ENCODE peak calls at places on chromosomes 16 and 17, in nine cellular contexts. T, D, X, M, B, O, C, P and I are unnamed samples.

GRCh38 chr17:58756246-58757161 is 850 bp downstream of the PPM1E start:
- DNase-seq in T (no peak), D (no peak), X (peak; percentile 8), M (no peak), B (no peak), O (no peak), C (no peak), P (no peak), I (no peak)

GRCh38 chr17:9273334-9274118 is 252.2 kb downstream of the NTN1 start:
- DNase-seq in T (no peak), D (no peak), X (peak; percentile 72), M (peak; percentile 18), B (no peak), O (no peak), C (no peak), P (no peak), I (no peak)

GRCh38 chr17:49753959-49754391 is 10.0 kb downstream of the FAM117A start:
- DNase-seq in T (no peak), D (no peak), X (peak; percentile 84), M (no peak), B (no peak), O (no peak), C (no peak), P (no peak), I (no peak)

GRCh38 chr16:80150978-80151705 is 389.7 kb upstream of the DYNLRB2 start:
- DNase-seq in T (no peak), D (no peak), X (peak; percentile 63), M (no peak), B (no peak), O (no peak), C (no peak), P (no peak), I (no peak)

GRCh38 chr17:49815761-49816281 is 27.3 kb downstream of the KAT7 start:
- DNase-seq in T (no peak), D (no peak), X (no peak), M (no peak), B (no peak), O (no peak), C (no peak), P (no peak), I (no peak)

GRCh38 chr16:71895679-71896385 is 501 bp downstream of the IST1 start:
- DNase-seq in T (no peak), D (peak; percentile 61), X (peak; percentile 55), M (peak; percentile 45), B (no peak), O (no peak), C (peak; percentile 56), P (peak; percentile 64), I (peak; percentile 56)

GRCh38 chr17:38628441-38628840 is 22.7 kb upstream of the SRCIN1 start:
- DNase-seq in T (no peak), D (peak; percentile 69), X (no peak), M (no peak), B (peak; percentile 33), O (no peak), C (no peak), P (no peak), I (no peak)

GRCh38 chr17:49015924-49016774 is 19.0 kb downstream of the IGF2BP1 start:
- DNase-seq in T (no peak), D (peak; percentile 61), X (no peak), M (no peak), B (no peak), O (no peak), C (no peak), P (no peak), I (no peak)

GRCh38 chr16:12158428-12158827 is 181.9 kb downstream of the SNX29 start:
- DNase-seq in T (no peak), D (no peak), X (peak; percentile 93), M (no peak), B (no peak), O (no peak), C (no peak), P (no peak), I (no peak)

GRCh38 chr17:48056879-48057278 is 8.7 kb downstream of the NFE2L1 start:
- DNase-seq in T (no peak), D (no peak), X (no peak), M (no peak), B (no peak), O (no peak), C (no peak), P (no peak), I (no peak)

GRCh38 chr17:39738568-39738901 is 797 bp downstream of the GRB7 start:
- DNase-seq in T (peak; percentile 13), D (peak; percentile 92), X (no peak), M (peak; percentile 76), B (peak; percentile 17), O (no peak), C (peak; percentile 79), P (peak; percentile 75), I (peak; percentile 64)

GRCh38 chr17:76304226-76305134 is 3.6 kb downstream of the QRICH2 start:
- DNase-seq in T (no peak), D (no peak), X (no peak), M (no peak), B (no peak), O (no peak), C (no peak), P (no peak), I (no peak)

GRCh38 chr17:73343168-73343634 is 31.4 kb upstream of the CDC42EP4 start:
- DNase-seq in T (no peak), D (no peak), X (peak; percentile 81), M (peak; percentile 51), B (no peak), O (no peak), C (no peak), P (no peak), I (no peak)

GRCh38 chr16:49524578-49525315 is 151.1 kb downstream of the C16orf78 start:
- DNase-seq in T (no peak), D (no peak), X (no peak), M (no peak), B (no peak), O (no peak), C (no peak), P (no peak), I (no peak)

GRCh38 chr16:87570938-87571867 is 31.1 kb upstream of the JPH3 start:
- DNase-seq in T (no peak), D (peak; percentile 84), X (peak; percentile 77), M (peak; percentile 66), B (no peak), O (no peak), C (peak; percentile 71), P (peak; percentile 56), I (peak; percentile 85)

GRCh38 chr16:47139561-47140185 is 4.1 kb downstream of the NETO2 start:
- DNase-seq in T (no peak), D (no peak), X (no peak), M (no peak), B (no peak), O (no peak), C (no peak), P (no peak), I (no peak)

GRCh38 chr17:75242461-75243042 is 18.9 kb downstream of the GGA3 start:
- DNase-seq in T (no peak), D (no peak), X (no peak), M (peak; percentile 37), B (no peak), O (no peak), C (no peak), P (no peak), I (no peak)

GRCh38 chr16:1773703-1774455 is 945 bp upstream of the MRPS34 start:
- DNase-seq in T (no peak), D (no peak), X (peak; percentile 49), M (peak; percentile 50), B (no peak), O (peak; percentile 48), C (peak; percentile 68), P (peak; percentile 31), I (no peak)

GRCh38 chr17:14670861-14671260 is 370.0 kb downstream of the HS3ST3B1 start:
- DNase-seq in T (no peak), D (no peak), X (no peak), M (no peak), B (no peak), O (no peak), C (no peak), P (no peak), I (no peak)

GRCh38 chr16:68351463-68351862 is 40.6 kb downstream of the PRMT7 start:
- DNase-seq in T (no peak), D (no peak), X (no peak), M (no peak), B (no peak), O (no peak), C (no peak), P (no peak), I (no peak)

GRCh38 chr16:87789437-87790277 is 23.9 kb upstream of the KLHDC4 start:
- DNase-seq in T (no peak), D (peak; percentile 98), X (peak; percentile 94), M (no peak), B (no peak), O (no peak), C (peak; percentile 56), P (peak; percentile 84), I (peak; percentile 88)

GRCh38 chr17:8038954-8039610 is at the start of gene ALOX15B:
- DNase-seq in T (no peak), D (no peak), X (no peak), M (peak; percentile 86), B (no peak), O (no peak), C (peak; percentile 78), P (peak; percentile 20), I (no peak)

GRCh38 chr17:82449136-82449882 is 1.2 kb downstream of the CYBC1 start:
- DNase-seq in T (peak; percentile 58), D (no peak), X (no peak), M (peak; percentile 76), B (no peak), O (peak; percentile 32), C (no peak), P (peak; percentile 47), I (peak; percentile 39)

GRCh38 chr17:19250421-19251141 is 13.4 kb downstream of the EPN2 start:
- DNase-seq in T (no peak), D (no peak), X (peak; percentile 28), M (no peak), B (no peak), O (no peak), C (peak; percentile 71), P (no peak), I (no peak)